ENCODE peak calls at places on chromosomes 4 and X, in four cellular contexts. V is A673; A is CD8-positive, alpha-beta T cell; C is H7. Q is an unnamed sample. For H3K27me3, the result is how much of the 10 kb centered on the place peaks cover.

GRCh38 chr4:159289682-159290081 is 186.8 kb downstream of the RAPGEF2 start:
- DNase-seq in V (no peak), A (no peak), C (no peak), Q (no peak)

GRCh38 chr4:81723927-81724587 is 252.3 kb upstream of the RASGEF1B start:
- DNase-seq in V (no peak), A (peak), C (no peak), Q (peak)

GRCh38 chr4:183758006-183758734 is 99.1 kb downstream of the TRAPPC11 start:
- DNase-seq in V (no peak), A (no peak), C (peak), Q (no peak)

GRCh38 chr4:70544279-70544870 is 26.0 kb downstream of the AMTN start:
- DNase-seq in V (peak), A (no peak), C (peak), Q (no peak)

GRCh38 chrX:74593593-74593992 is 20.8 kb downstream of the RLIM start:
- DNase-seq in V (no peak), A (no peak), C (no peak), Q (no peak)

GRCh38 chrX:133337250-133337649 is 78.0 kb downstream of the GPC4 start:
- DNase-seq in V (peak), A (no peak), C (no peak), Q (no peak)

GRCh38 chr4:100644150-100644549 is 126.3 kb upstream of the EMCN start:
- DNase-seq in V (no peak), A (no peak), C (no peak), Q (no peak)

GRCh38 chr4:105061136-105061696 is 85.5 kb upstream of the TET2 start:
- DNase-seq in V (peak), A (peak), C (peak), Q (peak)

GRCh38 chr4:128570380-128570779 is 239.1 kb upstream of the JADE1 start:
- DNase-seq in V (no peak), A (no peak), C (no peak), Q (no peak)

GRCh38 chr4:137200322-137200721 is 332.0 kb downstream of the PCDH18 start:
- DNase-seq in V (peak), A (no peak), C (no peak), Q (no peak)

GRCh38 chrX:53256446-53257041 is 24.8 kb downstream of the IQSEC2 start:
- DNase-seq in V (no peak), A (no peak), C (peak), Q (no peak)

GRCh38 chr4:69610484-69610883 is 29.0 kb downstream of the UGT2A2 start:
- DNase-seq in V (no peak), A (no peak), C (no peak), Q (no peak)

GRCh38 chr4:51851937-51852290 is 9.0 kb downstream of the DCUN1D4 start:
- DNase-seq in V (no peak), A (no peak), C (no peak), Q (no peak)

GRCh38 chrX:7170903-7171302 is 22.9 kb upstream of the PUDP start:
- DNase-seq in V (peak), A (peak), C (peak), Q (peak)

GRCh38 chrX:8235026-8235425 is 64.0 kb upstream of the VCX2 start:
- DNase-seq in V (no peak), A (no peak), C (no peak), Q (no peak)

GRCh38 chr4:168805341-168805740 is 204.7 kb downstream of the CBR4 start:
- DNase-seq in V (no peak), A (no peak), C (no peak), Q (no peak)

GRCh38 chrX:136306182-136306581 is 5.4 kb downstream of the ADGRG4 start:
- DNase-seq in V (no peak), A (no peak), C (no peak), Q (no peak)

GRCh38 chr4:84790769-84791565 is 175.5 kb downstream of the WDFY3 start:
- DNase-seq in V (no peak), A (no peak), C (no peak), Q (no peak)

GRCh38 chr4:21002976-21003375 is 302.7 kb downstream of the PACRGL start:
- DNase-seq in V (no peak), A (no peak), C (no peak), Q (no peak)

GRCh38 chrX:154051210-154051810 is 31.6 kb upstream of the IRAK1 start:
- DNase-seq in V (peak), A (peak), C (peak), Q (peak)

GRCh38 chr4:56183344-56183959 is 203.8 kb downstream of the AASDH start:
- DNase-seq in V (no peak), A (no peak), C (no peak), Q (no peak)

GRCh38 chr4:2337131-2337723 is 75.3 kb upstream of the MXD4 start:
- DNase-seq in V (no peak), A (no peak), C (peak), Q (no peak)

GRCh38 chr4:957581-958313 is 15.6 kb downstream of the DGKQ start:
- DNase-seq in V (no peak), A (no peak), C (peak), Q (no peak)

GRCh38 chrX:107677501-107677901 is 49.2 kb downstream of the PRPS1 start:
- DNase-seq in V (peak), A (no peak), C (peak), Q (no peak)

GRCh38 chrX:5650904-5651303 is 577.8 kb downstream of the NLGN4X start:
- DNase-seq in V (no peak), A (no peak), C (no peak), Q (no peak)

GRCh38 chrX:118823263-118824172 is at the start of gene ZCCHC12:
- DNase-seq in V (peak), A (peak), C (peak), Q (peak)

GRCh38 chr4:4864940-4865704 is 5.7 kb downstream of the MSX1 start:
- DNase-seq in V (no peak), A (no peak), C (peak), Q (no peak)
- H3K27me3 ChIP-seq in V (half or more), A (under half), C (half or more), Q (half or more)

GRCh38 chr4:7148337-7148736 is 44.0 kb upstream of the SORCS2 start:
- DNase-seq in V (no peak), A (no peak), C (peak), Q (no peak)
- H3K27me3 ChIP-seq in V (under half), A (under half), C (under half), Q (under half)

GRCh38 chr4:65665951-65666523 is 4.3 kb downstream of the EPHA5 start:
- DNase-seq in V (peak), A (no peak), C (peak), Q (no peak)
- H3K27me3 ChIP-seq in V (under half), A (under half), C (under half), Q (under half)

GRCh38 chrX:119989905-119990408 is 46.4 kb upstream of the NKAP start:
- DNase-seq in V (no peak), A (no peak), C (peak), Q (no peak)
- H3K27me3 ChIP-seq in V (half or more), A (under half), C (half or more), Q (under half)

GRCh38 chr4:83757121-83757621 is 221.3 kb downstream of the GPAT3 start:
- DNase-seq in V (no peak), A (no peak), C (no peak), Q (no peak)
- H3K27me3 ChIP-seq in V (under half), A (under half), C (under half), Q (under half)

GRCh38 chr4:78242071-78242470 is 184.9 kb downstream of the FRAS1 start:
- DNase-seq in V (no peak), A (no peak), C (no peak), Q (no peak)

GRCh38 chr4:78247541-78248285 is 190.6 kb downstream of the FRAS1 start:
- DNase-seq in V (no peak), A (no peak), C (no peak), Q (no peak)

GRCh38 chr4:78250500-78250899 is 193.4 kb downstream of the FRAS1 start:
- DNase-seq in V (no peak), A (no peak), C (no peak), Q (no peak)

DNA sequence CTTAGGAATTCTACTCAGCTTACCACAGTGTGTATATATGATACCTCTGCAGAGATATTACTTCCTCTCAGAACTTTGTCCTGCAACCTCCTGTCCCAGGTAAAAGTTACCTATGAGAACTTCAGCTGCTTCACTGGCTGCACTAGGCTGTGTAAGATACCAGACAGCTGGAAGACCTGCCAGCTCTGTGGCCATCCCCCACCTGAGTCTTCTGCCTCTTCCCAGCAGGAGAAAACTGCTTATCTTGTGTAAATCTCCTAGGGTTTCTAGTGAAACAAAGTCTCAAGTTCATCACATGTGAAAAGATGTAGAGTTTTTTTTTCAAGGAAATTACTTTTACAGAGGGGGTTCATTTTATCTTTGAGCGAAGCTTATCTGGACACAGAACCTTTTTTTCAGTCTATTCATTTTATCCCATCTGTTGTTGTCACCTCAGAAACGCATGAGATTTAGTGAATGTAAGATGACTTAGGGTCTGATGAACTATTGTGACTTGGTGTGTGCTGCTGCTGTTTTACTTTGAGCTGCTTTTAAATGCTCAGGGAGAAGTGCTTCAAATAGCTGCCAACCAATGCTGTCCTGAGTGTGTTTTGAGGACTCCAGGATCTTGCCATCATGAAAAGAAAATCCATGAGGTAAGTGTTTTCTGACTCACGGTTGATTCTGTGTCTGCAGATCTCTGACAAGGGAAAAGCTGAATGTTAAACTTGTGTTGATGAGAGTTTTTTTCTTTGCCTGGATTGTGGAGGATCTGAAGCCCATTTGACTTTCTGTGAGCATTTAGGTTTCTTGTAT is 187.8 kb downstream of the FRAS1 start:
- DNase-seq in V (no peak), A (no peak), C (no peak), Q (no peak)
- H3K27me3 ChIP-seq in V (under half), A (under half), C (under half), Q (under half)

GRCh38 chr4:41120297-41121217 is 93.8 kb downstream of the APBB2 start:
- DNase-seq in V (no peak), A (no peak), C (no peak), Q (no peak)

GRCh38 chr4:41122775-41123174 is 91.6 kb downstream of the APBB2 start:
- DNase-seq in V (no peak), A (no peak), C (peak), Q (no peak)

GRCh38 chr4:41119867-41120295 is 94.5 kb downstream of the APBB2 start:
- DNase-seq in V (no peak), A (no peak), C (no peak), Q (no peak)

GRCh38 chr4:41121906-41122305 is 92.4 kb downstream of the APBB2 start:
- DNase-seq in V (no peak), A (no peak), C (no peak), Q (no peak)

GRCh38 chr4:41122309-41122708 is 92.0 kb downstream of the APBB2 start:
- DNase-seq in V (no peak), A (no peak), C (no peak), Q (no peak)
- H3K27me3 ChIP-seq in V (under half), A (under half), C (under half), Q (under half)

DNA sequence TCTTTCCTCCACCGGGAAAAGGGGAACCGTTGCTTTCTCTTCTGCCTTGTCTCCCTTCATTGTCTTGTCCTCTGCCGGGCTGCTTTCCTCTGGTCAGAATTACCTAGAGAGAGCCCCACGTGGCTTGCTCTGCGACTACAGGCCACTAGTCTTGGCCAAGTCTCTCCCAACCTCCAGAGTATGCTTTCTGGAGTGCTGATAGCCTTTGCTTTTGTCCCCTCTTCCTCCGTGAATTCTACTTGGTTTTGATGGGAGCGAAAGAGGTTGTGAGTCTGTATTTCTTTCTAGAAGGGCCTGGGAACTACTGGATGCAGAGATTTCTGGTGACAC is 5.3 kb upstream of the POU4F2 start:
- DNase-seq in V (peak), A (no peak), C (no peak), Q (no peak)
- H3K27me3 ChIP-seq in V (half or more), A (under half), C (half or more), Q (under half)

DNA sequence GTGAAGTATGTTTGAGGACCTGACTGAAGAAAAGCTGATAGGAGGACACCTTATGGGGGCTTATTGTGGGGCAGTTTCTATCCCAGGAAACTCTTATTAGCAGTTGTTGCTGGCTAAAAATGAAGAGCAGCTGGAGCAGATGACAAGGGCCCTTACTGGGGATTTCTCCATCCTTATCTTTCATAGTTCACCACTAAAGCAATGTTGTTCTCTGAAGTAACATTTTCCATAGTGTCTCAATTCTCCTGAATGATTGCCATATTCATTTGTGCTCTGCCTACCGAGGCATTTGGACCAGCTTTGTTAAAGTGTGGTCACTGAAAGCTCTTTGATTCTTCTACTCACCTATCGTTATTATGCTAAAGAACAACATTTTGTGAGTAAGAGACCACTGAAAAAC is 7.7 kb downstream of the ENOX2 start:
- DNase-seq in V (no peak), A (no peak), C (no peak), Q (no peak)
- H3K27me3 ChIP-seq in V (under half), A (under half), C (under half), Q (under half)

GRCh38 chrX:129939986-129940385 is 34.0 kb downstream of the UTP14A start:
- DNase-seq in V (peak), A (no peak), C (peak), Q (no peak)
- H3K27me3 ChIP-seq in V (under half), A (under half), C (half or more), Q (under half)